ENCODE peak calls at places on chromosomes 4 and X, in ten cellular contexts. K, H, C, S, U, Q, J, X, V and I are unnamed samples. For H3K4me1, the result is how much of the 10 kb centered on the place peaks cover.

GRCh38 chr4:129223955-129224354 is 128.0 kb downstream of the C4orf33 start:
- DNase-seq in V (no peak), S (no peak), K (no peak), J (no peak), Q (no peak), H (no peak), X (no peak), C (no peak), U (no peak), I (no peak)

GRCh38 chr4:88953400-88953799 is 103.6 kb downstream of the FAM13A start:
- DNase-seq in H (no peak), U (no peak), C (no peak), J (no peak), K (no peak), X (no peak), V (no peak), Q (no peak), S (no peak), I (no peak)

GRCh38 chr4:121913667-121914066 is 38.2 kb downstream of the TRPC3 start:
- DNase-seq in U (no peak), X (no peak), K (no peak), C (no peak), J (no peak), Q (no peak), S (no peak), H (no peak), V (no peak), I (no peak)

GRCh38 chrX:1389993-1390285 is 2.0 kb downstream of the SLC25A6 start:
- DNase-seq in U (peak), X (no peak), S (no peak), K (no peak), Q (no peak), V (no peak), C (peak), J (no peak), H (peak), I (peak)

GRCh38 chr4:107619065-107619464 is 101.0 kb downstream of the PAPSS1 start:
- DNase-seq in H (no peak), X (peak), K (no peak), S (no peak), V (no peak), C (no peak), U (no peak), Q (no peak), J (no peak), I (no peak)

GRCh38 chr4:20723019-20723418 is 22.8 kb downstream of the PACRGL start:
- DNase-seq in X (peak), K (no peak), C (no peak), V (no peak), U (no peak), J (no peak), H (no peak), S (no peak), Q (no peak), I (no peak)

GRCh38 chr4:7663075-7663541 is 228.4 kb upstream of the PSAPL1 start:
- DNase-seq in V (no peak), C (peak), Q (no peak), S (no peak), U (no peak), H (no peak), X (no peak), J (no peak), K (no peak), I (no peak)

GRCh38 chrX:20442597-20442996 is 175.9 kb upstream of the RPS6KA3 start:
- DNase-seq in J (peak), H (peak), Q (peak), K (peak), X (peak), U (peak), V (peak), C (peak), S (peak), I (peak)

GRCh38 chr4:46506876-46507275 is 116.9 kb upstream of the GABRA2 start:
- DNase-seq in J (no peak), H (no peak), Q (no peak), V (no peak), U (no peak), K (no peak), C (no peak), X (peak), S (peak), I (no peak)

GRCh38 chr4:152988721-152989553 is 52.8 kb downstream of the FHDC1 start:
- DNase-seq in K (no peak), H (no peak), U (no peak), J (no peak), C (no peak), X (no peak), V (no peak), Q (no peak), S (no peak), I (no peak)

GRCh38 chr4:181077416-181077815 is 1165.8 kb upstream of the TENM3 start:
- DNase-seq in C (no peak), J (no peak), H (no peak), X (no peak), V (no peak), S (no peak), K (no peak), Q (no peak), U (no peak), I (no peak)

GRCh38 chrX:22134681-22135080 is 102.6 kb downstream of the PHEX start:
- DNase-seq in V (no peak), Q (no peak), S (no peak), U (no peak), C (no peak), H (no peak), K (no peak), X (peak), J (no peak), I (no peak)

GRCh38 chr4:128225148-128225547 is 62.5 kb downstream of the PGRMC2 start:
- DNase-seq in U (no peak), S (no peak), V (no peak), H (no peak), C (no peak), K (no peak), J (no peak), X (peak), Q (no peak), I (no peak)

GRCh38 chrX:27918799-27919198 is 62.5 kb downstream of the DCAF8L1 start:
- DNase-seq in S (no peak), H (no peak), J (no peak), U (peak), C (no peak), V (no peak), K (peak), Q (peak), X (peak), I (no peak)

GRCh38 chr4:3062466-3062865 is 11.9 kb downstream of the HTT-AS start:
- DNase-seq in V (no peak), Q (no peak), X (peak), J (no peak), H (no peak), C (peak), U (no peak), K (no peak), S (no peak), I (no peak)

GRCh38 chrX:11792461-11793421 is 34.7 kb downstream of the MSL3 start:
- DNase-seq in S (no peak), K (no peak), U (no peak), H (no peak), Q (no peak), J (no peak), C (no peak), X (no peak), V (peak), I (no peak)

GRCh38 chr4:126267689-126268088 is 952.9 kb downstream of the FAT4 start:
- DNase-seq in X (peak), S (no peak), U (no peak), H (no peak), Q (no peak), C (no peak), K (no peak), V (no peak), J (no peak), I (no peak)

GRCh38 chr4:70908993-70909556 is 6.9 kb downstream of the MOB1B start:
- DNase-seq in X (no peak), V (no peak), H (no peak), K (no peak), J (no peak), C (no peak), Q (no peak), S (no peak), U (no peak), I (no peak)

GRCh38 chrX:3806630-3807029 is 93.2 kb upstream of the PRKX start:
- DNase-seq in S (no peak), C (no peak), U (no peak), V (no peak), H (no peak), K (no peak), J (no peak), X (no peak), Q (no peak), I (no peak)

GRCh38 chr4:118872181-118872580 is 16.5 kb upstream of the SYNPO2 start:
- DNase-seq in C (no peak), J (no peak), U (no peak), V (no peak), S (no peak), Q (no peak), H (no peak), X (peak), K (no peak), I (no peak)

GRCh38 chr4:141705747-141706377 is 69.5 kb downstream of the IL15 start:
- DNase-seq in V (no peak), S (no peak), U (no peak), C (no peak), X (peak), K (no peak), Q (no peak), J (no peak), H (no peak), I (no peak)

GRCh38 chr4:100949350-100949935 is 397.9 kb downstream of the PPP3CA start:
- DNase-seq in S (no peak), U (no peak), H (no peak), J (no peak), X (peak), C (no peak), V (no peak), K (no peak), Q (no peak), I (no peak)

GRCh38 chr4:14254252-14254651 is 626.7 kb upstream of the BOD1L1 start:
- DNase-seq in V (peak), X (peak), Q (peak), U (peak), H (peak), S (no peak), J (no peak), C (no peak), K (peak), I (no peak)

GRCh38 chr4:87078987-87079469 is 141.4 kb downstream of the KLHL8 start:
- DNase-seq in K (no peak), Q (no peak), V (no peak), S (no peak), U (peak), C (no peak), H (peak), J (peak), X (peak), I (no peak)
- H3K4me3 ChIP-seq in K (no peak), Q (no peak), V (no peak), S (no peak), U (no peak), C (no peak), H (no peak), J (no peak), X (peak), I (no peak)

GRCh38 chr4:113636877-113637276 is 124.7 kb downstream of the CAMK2D start:
- DNase-seq in U (no peak), J (no peak), X (peak), V (no peak), H (no peak), K (no peak), C (peak), S (peak), Q (no peak), I (no peak)
- H3K4me1 ChIP-seq in U (under half), J (under half), X (under half), V (half or more), H (under half), K (under half), C (half or more), S (under half), Q (under half), I (under half)

GRCh38 chr4:170623899-170624298 is 534.1 kb upstream of the AADAT start:
- DNase-seq in H (no peak), S (no peak), V (no peak), Q (no peak), K (no peak), U (no peak), C (no peak), J (no peak), X (no peak), I (no peak)
- TF ChIP-seq CTCF in H (no peak), S (no peak), V (no peak), Q (no peak), K (peak), U (no peak), C (no peak), J (no peak), X (no peak), I (no peak)

GRCh38 chrX:136778020-136778419 is 2.7 kb downstream of the ARHGEF6 start:
- DNase-seq in U (no peak), K (no peak), X (no peak), C (no peak), S (no peak), H (no peak), J (no peak), V (no peak), Q (no peak), I (no peak)
- H3K4me3 ChIP-seq in U (no peak), K (no peak), X (no peak), C (no peak), S (no peak), H (no peak), J (no peak), V (no peak), Q (no peak), I (no peak)

GRCh38 chr4:156794863-156795262 is 176.7 kb downstream of the PDGFC start:
- DNase-seq in K (no peak), H (no peak), C (no peak), S (no peak), J (no peak), V (no peak), X (no peak), Q (no peak), U (no peak), I (no peak)
- H3K4me1 ChIP-seq in K (under half), H (under half), C (under half), S (half or more), J (under half), V (under half), X (under half), Q (under half), U (under half), I (under half)